ENCODE peak calls at places on chromosomes 13 and 19, in seven cellular contexts. One of them, this sample, is unnamed.

GRCh38 chr19:33156354-33156753 is 24.4 kb downstream of the WDR88 start:
- DNase-seq in H7: no peak
- DNase-seq in colonic mucosa: no peak
- DNase-seq in ELF-1: no peak
- DNase-seq in fibroblast of pulmonary artery: peak; percentile 82
- DNase-seq in effector CD4-positive, alpha-beta T cell: no peak
- DNase-seq in choroid plexus epithelial cell: peak; percentile 61
- DNase-seq in this sample: no peak

GRCh38 chr13:41075034-41075433 is 13.7 kb downstream of the WBP4 start:
- DNase-seq in effector CD4-positive, alpha-beta T cell: peak; percentile 37
- DNase-seq in ELF-1: no peak
- DNase-seq in H7: peak; percentile 56
- DNase-seq in fibroblast of pulmonary artery: peak; percentile 67
- DNase-seq in choroid plexus epithelial cell: peak; percentile 69
- DNase-seq in colonic mucosa: no peak
- DNase-seq in this sample: no peak

GRCh38 chr13:26561636-26562537 is 4.4 kb downstream of the WASF3 start:
- DNase-seq in fibroblast of pulmonary artery: peak; percentile 68
- DNase-seq in choroid plexus epithelial cell: peak; percentile 79
- DNase-seq in H7: peak; percentile 40
- DNase-seq in effector CD4-positive, alpha-beta T cell: no peak
- DNase-seq in ELF-1: peak; percentile 11
- DNase-seq in colonic mucosa: no peak
- DNase-seq in this sample: peak; percentile 87

GRCh38 chr19:21848706-21849105 is 12.7 kb upstream of the ZNF43 start:
- DNase-seq in colonic mucosa: no peak
- DNase-seq in ELF-1: no peak
- DNase-seq in effector CD4-positive, alpha-beta T cell: no peak
- DNase-seq in H7: no peak
- DNase-seq in choroid plexus epithelial cell: peak; percentile 54
- DNase-seq in fibroblast of pulmonary artery: peak; percentile 8
- DNase-seq in this sample: no peak

GRCh38 chr13:39577203-39577602 is 25.8 kb downstream of the LHFPL6 start:
- DNase-seq in fibroblast of pulmonary artery: no peak
- DNase-seq in ELF-1: no peak
- DNase-seq in H7: no peak
- DNase-seq in colonic mucosa: no peak
- DNase-seq in effector CD4-positive, alpha-beta T cell: no peak
- DNase-seq in choroid plexus epithelial cell: no peak
- DNase-seq in this sample: no peak

GRCh38 chr13:30906411-30906990 is 430 bp downstream of the MEDAG start:
- DNase-seq in ELF-1: peak; percentile 49
- DNase-seq in colonic mucosa: no peak
- DNase-seq in choroid plexus epithelial cell: peak; percentile 36
- DNase-seq in H7: peak; percentile 77
- DNase-seq in effector CD4-positive, alpha-beta T cell: no peak
- DNase-seq in fibroblast of pulmonary artery: no peak
- DNase-seq in this sample: no peak

GRCh38 chr19:7705387-7706187 is 3.7 kb upstream of the FCER2 start:
- DNase-seq in H7: peak; percentile 31
- DNase-seq in ELF-1: no peak
- DNase-seq in colonic mucosa: peak; percentile 40
- DNase-seq in fibroblast of pulmonary artery: no peak
- DNase-seq in choroid plexus epithelial cell: no peak
- DNase-seq in effector CD4-positive, alpha-beta T cell: peak; percentile 60
- DNase-seq in this sample: no peak

GRCh38 chr19:14118165-14119051 is 846 bp upstream of the PRKACA start:
- DNase-seq in effector CD4-positive, alpha-beta T cell: peak; percentile 36
- DNase-seq in ELF-1: peak; percentile 73
- DNase-seq in colonic mucosa: peak; percentile 61
- DNase-seq in H7: no peak
- DNase-seq in fibroblast of pulmonary artery: peak; percentile 79
- DNase-seq in choroid plexus epithelial cell: peak; percentile 78
- DNase-seq in this sample: peak; percentile 41

GRCh38 chr19:55095260-55096060 is 19.8 kb downstream of the EPS8L1 start:
- DNase-seq in ELF-1: peak; percentile 72
- DNase-seq in fibroblast of pulmonary artery: no peak
- DNase-seq in H7: peak; percentile 82
- DNase-seq in colonic mucosa: no peak
- DNase-seq in effector CD4-positive, alpha-beta T cell: no peak
- DNase-seq in choroid plexus epithelial cell: no peak
- DNase-seq in this sample: no peak

GRCh38 chr19:49553451-49554271 is 25.9 kb downstream of the RCN3 start:
- DNase-seq in effector CD4-positive, alpha-beta T cell: peak; percentile 52
- DNase-seq in ELF-1: no peak
- DNase-seq in choroid plexus epithelial cell: peak; percentile 70
- DNase-seq in H7: no peak
- DNase-seq in colonic mucosa: peak; percentile 77
- DNase-seq in fibroblast of pulmonary artery: peak; percentile 53
- DNase-seq in this sample: no peak

GRCh38 chr19:2166741-2167738 is 3.3 kb downstream of the DOT1L start:
- DNase-seq in ELF-1: peak; percentile 67
- DNase-seq in H7: peak; percentile 72
- DNase-seq in fibroblast of pulmonary artery: peak; percentile 67
- DNase-seq in effector CD4-positive, alpha-beta T cell: no peak
- DNase-seq in colonic mucosa: peak; percentile 85
- DNase-seq in choroid plexus epithelial cell: no peak
- DNase-seq in this sample: no peak

GRCh38 chr19:51000426-51000825 is 978 bp downstream of the KLK8 start:
- DNase-seq in H7: no peak
- DNase-seq in fibroblast of pulmonary artery: no peak
- DNase-seq in ELF-1: no peak
- DNase-seq in colonic mucosa: no peak
- DNase-seq in choroid plexus epithelial cell: no peak
- DNase-seq in effector CD4-positive, alpha-beta T cell: no peak
- DNase-seq in this sample: no peak

GRCh38 chr19:46571495-46571894 is 29.6 kb upstream of the CALM3 start:
- DNase-seq in ELF-1: peak; percentile 86
- DNase-seq in choroid plexus epithelial cell: peak; percentile 19
- DNase-seq in H7: peak; percentile 86
- DNase-seq in fibroblast of pulmonary artery: peak; percentile 28
- DNase-seq in effector CD4-positive, alpha-beta T cell: no peak
- DNase-seq in colonic mucosa: no peak
- DNase-seq in this sample: no peak

GRCh38 chr19:16715613-16716012 is 4.0 kb upstream of the NWD1 start:
- DNase-seq in ELF-1: no peak
- DNase-seq in fibroblast of pulmonary artery: no peak
- DNase-seq in H7: no peak
- DNase-seq in effector CD4-positive, alpha-beta T cell: no peak
- DNase-seq in choroid plexus epithelial cell: no peak
- DNase-seq in colonic mucosa: no peak
- DNase-seq in this sample: no peak

GRCh38 chr13:59666504-59666903 is 497.2 kb downstream of the DIAPH3 start:
- DNase-seq in colonic mucosa: no peak
- DNase-seq in effector CD4-positive, alpha-beta T cell: no peak
- DNase-seq in choroid plexus epithelial cell: no peak
- DNase-seq in ELF-1: no peak
- DNase-seq in H7: no peak
- DNase-seq in fibroblast of pulmonary artery: peak; percentile 51
- DNase-seq in this sample: no peak

GRCh38 chr13:110818747-110819146 is 96.1 kb downstream of the ANKRD10 start:
- DNase-seq in H7: no peak
- DNase-seq in colonic mucosa: no peak
- DNase-seq in fibroblast of pulmonary artery: no peak
- DNase-seq in ELF-1: no peak
- DNase-seq in effector CD4-positive, alpha-beta T cell: no peak
- DNase-seq in choroid plexus epithelial cell: no peak
- DNase-seq in this sample: no peak

GRCh38 chr13:111876506-111876905 is 190.4 kb upstream of the SOX1 start:
- DNase-seq in fibroblast of pulmonary artery: no peak
- DNase-seq in choroid plexus epithelial cell: no peak
- DNase-seq in effector CD4-positive, alpha-beta T cell: no peak
- DNase-seq in H7: no peak
- DNase-seq in colonic mucosa: no peak
- DNase-seq in ELF-1: no peak
- DNase-seq in this sample: no peak

GRCh38 chr19:21143846-21144245 is 2.0 kb downstream of the ZNF431 start:
- DNase-seq in colonic mucosa: no peak
- DNase-seq in ELF-1: no peak
- DNase-seq in H7: no peak
- DNase-seq in effector CD4-positive, alpha-beta T cell: no peak
- DNase-seq in fibroblast of pulmonary artery: no peak
- DNase-seq in choroid plexus epithelial cell: no peak
- DNase-seq in this sample: no peak

GRCh38 chr13:38180670-38181069 is 169.0 kb upstream of the UFM1 start:
- DNase-seq in H7: no peak
- DNase-seq in choroid plexus epithelial cell: peak; percentile 9
- DNase-seq in effector CD4-positive, alpha-beta T cell: no peak
- DNase-seq in colonic mucosa: no peak
- DNase-seq in ELF-1: no peak
- DNase-seq in fibroblast of pulmonary artery: no peak
- DNase-seq in this sample: no peak

GRCh38 chr13:105630411-105630810 is 905.1 kb downstream of the EFNB2 start:
- DNase-seq in choroid plexus epithelial cell: no peak
- DNase-seq in effector CD4-positive, alpha-beta T cell: no peak
- DNase-seq in ELF-1: no peak
- DNase-seq in fibroblast of pulmonary artery: no peak
- DNase-seq in colonic mucosa: no peak
- DNase-seq in H7: no peak
- DNase-seq in this sample: no peak

GRCh38 chr13:72782717-72783116 is 784 bp downstream of the PIBF1 start:
- DNase-seq in colonic mucosa: no peak
- DNase-seq in effector CD4-positive, alpha-beta T cell: no peak
- DNase-seq in H7: no peak
- DNase-seq in fibroblast of pulmonary artery: peak; percentile 31
- DNase-seq in choroid plexus epithelial cell: peak; percentile 22
- DNase-seq in ELF-1: no peak
- DNase-seq in this sample: no peak